ENCODE peak calls at places on chromosomes 4 and X, in seven cellular contexts. V, G, J, Q, O, P and S are unnamed samples.

GRCh38 chr4:82799006-82799881 is 648 bp upstream of the SCD5 start:
- DNase-seq in V (no peak), G (no peak), J (peak; percentile 44), Q (peak; percentile 53), O (no peak), P (no peak), S (no peak)

GRCh38 chr4:169018406-169018805 is 8.4 kb upstream of the CBR4 start:
- DNase-seq in V (no peak), G (no peak), J (no peak), Q (no peak), O (no peak), P (no peak), S (no peak)

GRCh38 chr4:22695917-22696316 is 3.2 kb downstream of the GBA3 start:
- DNase-seq in V (no peak), G (no peak), J (no peak), Q (no peak), O (no peak), P (no peak), S (no peak)

GRCh38 chrX:70292788-70293187 is 2.9 kb downstream of the KIF4A start:
- DNase-seq in V (peak; percentile 3), G (no peak), J (no peak), Q (no peak), O (no peak), P (no peak), S (no peak)

GRCh38 chr4:151430737-151431457 is 21.9 kb downstream of the FHIP1A start:
- DNase-seq in V (no peak), G (no peak), J (no peak), Q (no peak), O (no peak), P (no peak), S (no peak)

GRCh38 chr4:26217961-26218676 is 102.7 kb upstream of the RBPJ start:
- DNase-seq in V (no peak), G (no peak), J (peak; percentile 23), Q (peak; percentile 62), O (peak; percentile 63), P (no peak), S (no peak)

GRCh38 chr4:55075823-55076418 is 49.5 kb downstream of the KDR start:
- DNase-seq in V (no peak), G (peak; percentile 58), J (no peak), Q (no peak), O (no peak), P (no peak), S (no peak)

GRCh38 chr4:187780070-187780469 is 215.5 kb upstream of the ZFP42 start:
- DNase-seq in V (no peak), G (no peak), J (no peak), Q (no peak), O (no peak), P (no peak), S (no peak)

GRCh38 chr4:156197216-156197615 is 243.6 kb upstream of the CTSO start:
- DNase-seq in V (no peak), G (no peak), J (no peak), Q (no peak), O (peak; percentile 40), P (no peak), S (no peak)

GRCh38 chrX:153626863-153627674 is 19.9 kb upstream of the DUSP9 start:
- DNase-seq in V (peak; percentile 88), G (no peak), J (no peak), Q (no peak), O (peak; percentile 19), P (no peak), S (no peak)

GRCh38 chr4:185508162-185508561 is 27.1 kb downstream of the PDLIM3 start:
- DNase-seq in V (peak; percentile 54), G (no peak), J (no peak), Q (no peak), O (no peak), P (no peak), S (no peak)

GRCh38 chr4:2393353-2394270 is 24.8 kb downstream of the ZFYVE28 start:
- DNase-seq in V (peak; percentile 32), G (peak; percentile 20), J (no peak), Q (no peak), O (peak; percentile 48), P (no peak), S (no peak)

GRCh38 chr4:173522160-173522873 is 7.7 kb downstream of the HAND2 start:
- DNase-seq in V (no peak), G (peak; percentile 63), J (peak; percentile 73), Q (peak; percentile 94), O (peak; percentile 85), P (peak; percentile 61), S (peak; percentile 95)

GRCh38 chrX:50068293-50068568 is 132.6 kb downstream of the AKAP4 start:
- DNase-seq in V (no peak), G (no peak), J (no peak), Q (no peak), O (no peak), P (no peak), S (no peak)

GRCh38 chr4:14925471-14925870 is 76.8 kb upstream of the CPEB2 start:
- DNase-seq in V (no peak), G (no peak), J (no peak), Q (no peak), O (no peak), P (no peak), S (no peak)

GRCh38 chr4:24657768-24658617 is 73.6 kb upstream of the DHX15 start:
- DNase-seq in V (peak; percentile 73), G (peak; percentile 97), J (no peak), Q (peak; percentile 63), O (no peak), P (no peak), S (no peak)

GRCh38 chrX:22147942-22148341 is 115.8 kb downstream of the PHEX start:
- DNase-seq in V (no peak), G (no peak), J (no peak), Q (no peak), O (no peak), P (no peak), S (no peak)

GRCh38 chrX:53211391-53211978 is 13.5 kb downstream of the KDM5C start:
- DNase-seq in V (no peak), G (peak; percentile 50), J (no peak), Q (no peak), O (no peak), P (no peak), S (no peak)

GRCh38 chr4:52376107-52376704 is 282.9 kb downstream of the USP46 start:
- DNase-seq in V (peak; percentile 45), G (peak; percentile 13), J (peak; percentile 41), Q (no peak), O (no peak), P (no peak), S (no peak)

GRCh38 chr4:2937146-2937857 is 25.9 kb downstream of the NOP14 start:
- DNase-seq in V (peak; percentile 91), G (peak; percentile 67), J (no peak), Q (no peak), O (peak; percentile 55), P (peak; percentile 25), S (peak; percentile 69)

GRCh38 chrX:37926700-37927099 is 79.3 kb upstream of the DYNLT3 start:
- DNase-seq in V (peak; percentile 25), G (peak; percentile 25), J (peak; percentile 8), Q (no peak), O (no peak), P (no peak), S (no peak)

GRCh38 chr4:114729339-114729738 is 130.7 kb downstream of the UGT8 start:
- DNase-seq in V (no peak), G (no peak), J (peak; percentile 3), Q (no peak), O (no peak), P (no peak), S (no peak)

GRCh38 chr4:66872696-66873095 is 672.6 kb downstream of the CENPC start:
- DNase-seq in V (no peak), G (no peak), J (no peak), Q (no peak), O (no peak), P (no peak), S (no peak)

DNA sequence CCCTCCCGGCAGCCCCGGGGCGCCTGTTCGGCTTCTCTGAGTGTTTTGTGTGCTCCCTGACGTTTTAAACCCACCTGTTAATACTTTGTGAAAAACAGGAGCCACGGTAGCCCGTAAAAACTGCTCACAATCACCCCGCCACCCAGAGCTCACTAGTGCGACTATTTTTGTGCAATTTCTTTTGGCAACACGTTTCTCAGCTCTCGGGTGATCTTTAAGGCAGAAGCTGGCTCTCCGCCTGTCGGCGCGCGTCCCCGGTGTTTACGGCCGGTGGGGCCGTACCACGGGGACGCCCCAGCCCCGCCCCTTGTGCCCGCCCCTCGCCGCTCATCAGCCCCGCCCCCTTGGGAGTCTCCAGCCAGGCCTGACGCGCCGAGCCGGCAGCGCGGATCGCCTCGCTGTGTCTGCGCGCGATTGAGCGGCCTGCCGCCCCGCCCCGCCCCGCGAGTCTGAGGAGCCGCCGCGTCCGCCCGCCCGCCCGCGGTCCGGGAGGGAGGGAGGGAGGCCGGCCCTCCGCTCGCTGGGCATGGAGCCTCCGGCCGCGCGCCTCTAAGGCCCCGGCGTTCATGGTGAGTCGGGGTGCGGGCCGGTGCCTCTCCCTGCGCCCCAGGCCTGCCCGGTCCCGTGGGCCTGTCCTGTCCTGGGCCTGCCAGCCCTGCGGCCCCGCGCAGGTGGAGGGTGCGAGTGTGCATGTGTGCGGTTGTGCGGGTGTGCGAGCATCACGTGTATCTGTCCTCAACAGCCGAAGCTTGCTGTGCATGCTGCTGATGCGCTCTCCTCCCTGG is 56.2 kb upstream of the TADA2B start:
- DNase-seq in V (peak; percentile 81), G (peak; percentile 77), J (peak; percentile 99), Q (peak; percentile 93), O (peak; percentile 98), P (peak; percentile 95), S (peak; percentile 95)
- H3K27ac ChIP-seq in V (peak overlapping the region; percentile 80), G (peak overlapping the region; percentile 91), J (peak overlapping the region; percentile 89), Q (peak overlapping the region; percentile 97), O (peak overlapping the region; percentile 87), P (peak overlapping the region; percentile 99), S (peak overlapping the region; percentile 91)

DNA sequence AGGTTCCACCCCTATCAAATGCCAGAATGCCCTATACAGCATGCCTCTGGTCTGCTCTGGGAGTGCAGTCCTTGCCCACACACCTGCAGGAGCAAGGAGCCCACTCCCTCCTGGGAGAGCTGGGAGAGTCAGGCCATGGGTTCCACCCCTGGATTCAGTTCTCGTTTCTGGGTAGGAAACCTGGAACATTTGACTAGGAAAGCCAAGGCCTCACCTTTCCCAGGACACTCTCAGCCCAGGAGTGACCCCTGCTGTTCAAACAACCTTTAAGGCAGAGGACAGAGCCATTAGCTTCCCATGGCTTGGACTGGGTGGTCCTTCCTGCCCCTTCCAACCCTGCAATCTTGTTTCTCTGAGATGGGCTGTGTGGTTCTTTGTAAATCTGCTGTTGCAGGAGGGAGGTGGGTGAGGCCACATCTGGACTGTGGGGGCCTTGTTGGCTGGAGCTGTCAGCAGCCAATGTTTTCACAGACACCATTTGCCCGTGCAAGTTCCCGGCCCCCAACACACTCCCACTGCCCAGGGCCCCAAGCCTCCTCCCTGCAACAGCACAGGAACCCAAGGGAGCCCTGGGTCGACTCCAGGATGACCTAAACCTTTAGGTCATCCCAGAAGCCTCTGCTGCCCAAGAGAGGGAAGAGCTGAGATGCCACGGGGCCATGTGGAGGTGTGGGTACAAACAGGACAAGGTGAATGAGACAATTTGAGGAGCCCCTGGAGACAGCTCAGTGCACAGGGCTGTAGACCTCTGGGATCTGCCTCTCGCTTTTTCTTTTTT is 104.4 kb downstream of the PJA1 start:
- DNase-seq in V (peak; percentile 21), G (peak; percentile 10), J (no peak), Q (peak; percentile 58), O (no peak), P (peak; percentile 14), S (peak; percentile 60)
- TF ChIP-seq CTCF in V (peak; percentile 63), G (peak; percentile 17), J (peak; percentile 36), Q (peak; percentile 58), O (peak; percentile 29), P (peak; percentile 37), S (no peak)

GRCh38 chrX:68683580-68683979 is 36.1 kb downstream of the STARD8 start:
- DNase-seq in V (no peak), G (no peak), J (no peak), Q (no peak), O (no peak), P (no peak), S (no peak)
- H3K27ac ChIP-seq in V (no peak overlapping the region), G (no peak overlapping the region), J (no peak overlapping the region), Q (no peak overlapping the region), O (peak overlapping the region; percentile 15), P (no peak overlapping the region), S (peak overlapping the region; percentile 52)

GRCh38 chrX:151753313-151754041 is 18.9 kb downstream of the CNGA2 start:
- DNase-seq in V (peak; percentile 13), G (peak; percentile 36), J (peak; percentile 64), Q (peak; percentile 59), O (peak; percentile 68), P (peak; percentile 19), S (no peak)
- TF ChIP-seq CTCF in V (peak; percentile 85), G (peak; percentile 71), J (peak; percentile 86), Q (peak; percentile 87), O (peak; percentile 63), P (peak; percentile 61), S (peak; percentile 19)